ENCODE peak calls at places on chromosomes 7 and 10, in six cellular contexts. P, G, O, I, Z and K are unnamed samples.

GRCh38 chr7:130982160-130982638 is 248.2 kb upstream of the KLF14 start:
- DNase-seq in P (no peak), G (peak; percentile 68), O (no peak), I (no peak), Z (no peak), K (no peak)

GRCh38 chr7:116692599-116693308 is 20.8 kb downstream of the MET start:
- DNase-seq in P (no peak), G (peak; percentile 48), O (no peak), I (no peak), Z (no peak), K (no peak)

GRCh38 chr7:105246195-105247078 is 142.3 kb downstream of the SRPK2 start:
- DNase-seq in P (no peak), G (no peak), O (no peak), I (no peak), Z (no peak), K (no peak)

GRCh38 chr7:28002638-28003037 is 178.0 kb downstream of the JAZF1 start:
- DNase-seq in P (no peak), G (peak; percentile 55), O (no peak), I (no peak), Z (no peak), K (no peak)

GRCh38 chr10:96269438-96270300 is 1.7 kb downstream of the BLNK start:
- DNase-seq in P (no peak), G (no peak), O (no peak), I (no peak), Z (no peak), K (no peak)

GRCh38 chr10:3104251-3104918 is 37.0 kb downstream of the PFKP start:
- DNase-seq in P (no peak), G (no peak), O (no peak), I (no peak), Z (peak; percentile 86), K (no peak)

GRCh38 chr7:44261239-44261638 is 60.5 kb downstream of the YKT6 start:
- DNase-seq in P (no peak), G (no peak), O (no peak), I (no peak), Z (no peak), K (no peak)

GRCh38 chr10:51230828-51231227 is 156.5 kb downstream of the PRKG1 start:
- DNase-seq in P (no peak), G (no peak), O (no peak), I (no peak), Z (no peak), K (no peak)

GRCh38 chr7:17407229-17407628 is 108.8 kb downstream of the AHR start:
- DNase-seq in P (no peak), G (peak; percentile 7), O (no peak), I (no peak), Z (no peak), K (no peak)

GRCh38 chr7:16926283-16926682 is 44.5 kb upstream of the AGR3 start:
- DNase-seq in P (no peak), G (peak; percentile 79), O (no peak), I (no peak), Z (no peak), K (no peak)

GRCh38 chr10:72387187-72387586 is 32.5 kb upstream of the DNAJB12 start:
- DNase-seq in P (no peak), G (no peak), O (no peak), I (no peak), Z (no peak), K (no peak)

GRCh38 chr10:43819464-43820225 is 171.0 kb upstream of the ZNF32 start:
- DNase-seq in P (no peak), G (no peak), O (no peak), I (peak; percentile 32), Z (no peak), K (no peak)

GRCh38 chr7:70641882-70642281 is 490.1 kb upstream of the GALNT17 start:
- DNase-seq in P (no peak), G (no peak), O (no peak), I (no peak), Z (no peak), K (no peak)
- TF ChIP-seq CTCF in P (no peak), G (no peak), O (no peak), I (no peak), Z (no peak), K (no peak)

DNA sequence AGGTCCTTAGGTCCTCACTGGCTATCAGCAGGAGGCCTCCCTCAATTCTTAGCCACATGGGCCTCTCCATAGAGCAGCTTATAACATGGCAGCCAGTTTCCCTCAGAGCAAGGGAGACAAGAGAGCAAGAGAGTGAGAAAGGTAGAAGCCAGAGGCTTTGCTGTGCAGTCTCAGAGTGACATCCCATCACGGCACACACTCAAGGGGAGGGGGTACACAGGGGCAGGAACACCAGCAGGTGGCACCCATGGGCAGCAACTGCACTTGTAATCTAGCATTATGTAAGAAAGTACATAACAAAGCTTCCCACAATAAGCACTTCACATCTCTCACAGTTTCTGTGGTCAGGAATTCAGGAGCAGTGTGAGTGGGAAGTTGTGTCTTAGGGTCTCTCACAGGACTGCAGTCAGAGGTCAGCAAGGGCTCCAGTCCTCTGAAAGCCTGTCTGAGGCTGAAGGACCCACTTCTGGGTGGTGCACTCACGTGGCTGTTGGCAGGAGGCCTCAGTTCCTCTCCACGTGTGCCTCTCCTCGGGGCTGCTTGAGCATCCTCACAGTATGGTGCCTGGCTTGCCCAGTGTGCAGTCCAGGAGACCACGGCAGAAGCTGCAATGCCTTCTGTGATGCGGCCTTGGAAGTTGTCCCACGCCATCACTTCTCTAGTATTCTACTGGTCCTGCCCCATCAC is 159.4 kb downstream of the OAT start:
- DNase-seq in P (no peak), G (peak; percentile 21), O (no peak), I (peak; percentile 72), Z (no peak), K (no peak)
- TF ChIP-seq CTCF in P (peak; percentile 29), G (peak; percentile 35), O (no peak), I (peak; percentile 62), Z (peak; percentile 9), K (peak; percentile 24)

GRCh38 chr10:32980558-32981468 is 22.8 kb upstream of the ITGB1 start:
- DNase-seq in P (peak; percentile 51), G (peak; percentile 98), O (peak; percentile 76), I (peak; percentile 93), Z (peak; percentile 95), K (peak; percentile 56)
- TF ChIP-seq CTCF in P (no peak), G (peak; percentile 7), O (no peak), I (peak; percentile 52), Z (no peak), K (peak; percentile 13)

DNA sequence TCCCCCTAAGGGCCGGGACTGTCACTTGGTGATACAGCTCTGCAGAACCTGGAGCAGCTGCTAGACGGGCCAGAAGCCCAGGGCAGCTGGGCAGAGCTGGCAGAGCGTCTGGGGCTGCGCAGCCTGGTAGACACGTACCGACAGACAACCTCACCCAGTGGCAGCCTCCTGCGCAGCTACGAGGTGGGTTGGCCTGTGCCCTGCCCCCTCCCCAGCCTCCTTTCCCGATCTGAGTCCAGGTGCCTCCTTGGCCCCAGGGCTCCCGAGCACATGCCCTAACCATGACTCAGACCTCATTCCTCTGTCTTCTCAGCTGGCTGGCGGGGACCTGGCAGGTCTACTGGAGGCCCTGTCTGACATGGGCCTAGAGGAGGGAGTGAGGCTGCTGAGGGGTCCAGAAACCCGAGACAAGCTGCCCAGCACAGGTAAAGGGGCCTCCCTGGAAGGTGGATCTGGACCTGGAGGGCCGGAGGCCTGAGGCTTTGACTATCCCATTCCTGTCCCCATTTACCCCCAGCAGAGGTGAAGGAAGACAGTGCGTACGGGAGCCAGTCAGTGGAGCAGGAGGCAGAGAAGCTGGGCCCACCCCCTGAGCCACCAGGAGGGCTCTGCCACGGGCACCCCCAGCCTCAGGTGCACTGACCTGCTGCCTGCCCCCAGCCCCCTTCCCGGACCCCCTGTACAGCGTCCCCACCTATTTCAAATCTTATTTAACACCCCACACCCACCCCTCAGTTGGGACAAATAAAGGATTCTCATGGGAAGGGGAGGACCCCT is 6.4 kb downstream of the NFKB2 start:
- DNase-seq in P (no peak), G (peak; percentile 62), O (no peak), I (peak; percentile 72), Z (no peak), K (no peak)
- TF ChIP-seq CTCF in P (no peak), G (no peak), O (no peak), I (no peak), Z (no peak), K (no peak)